ENCODE peak calls at places on chromosomes 3 and 15, in eight cellular contexts. K is hepatocyte, I is skeletal muscle cell, P is activated gamma-delta T cell treated with Interleukin-2 at 50 U/mL for 16 hours, O is NB4, L is AG09309, C is transverse colon, A is activated T-cell treated with anti-CD3 and anti-CD28 coated beads for 4 hours. N is an unnamed sample.

GRCh38 chr3:139655880-139656279 is 21.9 kb downstream of the NMNAT3 start:
- DNase-seq in O (no peak), C (no peak), A (no peak), P (no peak), K (peak), L (no peak), I (no peak), N (no peak)

GRCh38 chr3:66080167-66080566 is 41.4 kb upstream of the MAGI1 start:
- DNase-seq in I (no peak), O (no peak), A (no peak), L (no peak), P (no peak), C (peak), K (no peak), N (no peak)

GRCh38 chr3:66153961-66154923 is 66.6 kb upstream of the SLC25A26 start:
- DNase-seq in I (no peak), O (no peak), C (no peak), K (no peak), A (no peak), L (no peak), P (no peak), N (no peak)

GRCh38 chr3:144270100-144270499 is 298.5 kb downstream of the DIPK2A start:
- DNase-seq in P (no peak), K (no peak), A (no peak), I (no peak), O (no peak), L (no peak), C (peak), N (no peak)

GRCh38 chr3:127211118-127212060 is 18.5 kb downstream of the PRR23E start:
- DNase-seq in O (no peak), I (no peak), C (no peak), K (no peak), P (no peak), L (no peak), A (no peak), N (no peak)

GRCh38 chr15:68410466-68411200 is 21.3 kb downstream of the ITGA11 start:
- DNase-seq in I (no peak), C (no peak), A (no peak), K (no peak), O (no peak), P (no peak), L (no peak), N (no peak)

GRCh38 chr15:83477791-83478537 is 30.8 kb downstream of the SH3GL3 start:
- DNase-seq in P (no peak), O (no peak), I (no peak), C (no peak), L (no peak), A (no peak), K (no peak), N (no peak)

GRCh38 chr3:161305095-161305991 is 66.0 kb downstream of the SPTSSB start:
- DNase-seq in O (peak), P (no peak), I (no peak), C (no peak), A (no peak), L (no peak), K (peak), N (no peak)

GRCh38 chr15:65084500-65085206 is 8.1 kb downstream of the KBTBD13 start:
- DNase-seq in K (no peak), I (no peak), O (no peak), A (no peak), L (no peak), C (no peak), P (no peak), N (no peak)

GRCh38 chr15:82804575-82804949 is 1.3 kb downstream of the FSD2 start:
- DNase-seq in L (no peak), C (no peak), I (no peak), A (no peak), K (no peak), O (no peak), P (no peak), N (no peak)

GRCh38 chr15:29159771-29160455 is 109.7 kb downstream of the NSMCE3 start:
- DNase-seq in O (no peak), C (no peak), P (no peak), A (no peak), L (no peak), I (no peak), K (no peak), N (no peak)

GRCh38 chr3:56864090-56864489 is 62.3 kb upstream of the ARHGEF3 start:
- DNase-seq in C (no peak), L (no peak), A (no peak), I (no peak), P (no peak), K (no peak), O (no peak), N (no peak)

GRCh38 chr15:80478075-80478474 is 73.9 kb downstream of the ARNT2 start:
- DNase-seq in L (no peak), P (no peak), I (no peak), K (no peak), C (no peak), A (no peak), O (no peak), N (no peak)

GRCh38 chr3:109224333-109224732 is 87.8 kb downstream of the C3orf85 start:
- DNase-seq in K (peak), P (no peak), L (no peak), C (peak), O (peak), I (no peak), A (no peak), N (no peak)

GRCh38 chr3:96483781-96484180 is 330.6 kb upstream of the EPHA6 start:
- DNase-seq in P (no peak), A (no peak), L (no peak), I (no peak), C (no peak), K (no peak), O (no peak), N (no peak)

GRCh38 chr3:138348107-138348949 is at the start of gene MRAS:
- DNase-seq in A (no peak), P (no peak), I (no peak), K (peak), L (peak), C (peak), O (peak), N (peak)

N was measured in omental fat pad.